ENCODE peak calls at places on chromosomes 13 and 19, in eight cellular contexts. C is A549, B is IMR-90, U is HCT116, O is HepG2, K is heart left ventricle, A is right lobe of liver, P is body of pancreas. X is an unnamed sample.
A peak's percentile ranks its signal among the peaks of the same experiment; 100 is the strongest.

GRCh38 chr19:11678504-11678903 is 60.2 kb downstream of the ZNF823 start:
- ATAC-seq in C (no peak), B (no peak), U (no peak), O (no peak), K (no peak), A (no peak), P (no peak), X (no peak)

GRCh38 chr13:102011539-102011938 is 390.3 kb downstream of the FGF14 start:
- ATAC-seq in C (no peak), B (no peak), U (no peak), O (no peak), K (peak; percentile 44), A (no peak), P (no peak), X (no peak)

GRCh38 chr19:7304200-7304599 is 10.0 kb upstream of the INSR start:
- ATAC-seq in C (no peak), B (no peak), U (no peak), O (no peak), K (peak; percentile 55), A (peak; percentile 44), P (no peak), X (no peak)

GRCh38 chr19:41325640-41325946 is 15.6 kb downstream of the CCDC97 start:
- ATAC-seq in C (no peak), B (no peak), U (no peak), O (no peak), K (no peak), A (no peak), P (no peak), X (no peak)

GRCh38 chr13:102117175-102117830 is 284.5 kb downstream of the FGF14 start:
- ATAC-seq in C (no peak), B (no peak), U (no peak), O (no peak), K (no peak), A (no peak), P (no peak), X (no peak)

GRCh38 chr13:110913911-110914292 is 967 bp downstream of the ANKRD10 start:
- ATAC-seq in C (peak; percentile 3), B (no peak), U (no peak), O (no peak), K (no peak), A (peak; percentile 5), P (no peak), X (peak; percentile 1)

GRCh38 chr19:18049390-18049789 is 37.3 kb downstream of the IL12RB1 start:
- ATAC-seq in C (no peak), B (no peak), U (no peak), O (no peak), K (peak; percentile 97), A (peak; percentile 82), P (peak; percentile 70), X (peak; percentile 91)

GRCh38 chr13:90534617-90535340 is 812.7 kb upstream of the MIR17HG start:
- ATAC-seq in C (no peak), B (no peak), U (no peak), O (no peak), K (peak; percentile 88), A (no peak), P (no peak), X (no peak)

GRCh38 chr19:1138121-1138520 is 34.3 kb downstream of the GPX4 start:
- ATAC-seq in C (no peak), B (no peak), U (no peak), O (no peak), K (no peak), A (no peak), P (no peak), X (no peak)

GRCh38 chr13:33794576-33794975 is 23.4 kb upstream of the RFC3 start:
- ATAC-seq in C (no peak), B (no peak), U (no peak), O (no peak), K (peak; percentile 34), A (no peak), P (no peak), X (no peak)

GRCh38 chr13:80123945-80124344 is 217.0 kb downstream of the SPRY2 start:
- ATAC-seq in C (no peak), B (no peak), U (no peak), O (no peak), K (no peak), A (peak; percentile 91), P (no peak), X (no peak)

GRCh38 chr13:110369400-110369799 is 62.3 kb downstream of the COL4A2 start:
- ATAC-seq in C (no peak), B (no peak), U (no peak), O (no peak), K (no peak), A (no peak), P (no peak), X (no peak)

GRCh38 chr13:44302948-44303575 is 70.6 kb upstream of the SERP2 start:
- ATAC-seq in C (no peak), B (no peak), U (no peak), O (no peak), K (no peak), A (no peak), P (no peak), X (no peak)

GRCh38 chr19:47560999-47561398 is 11.9 kb downstream of the ZNF541 start:
- ATAC-seq in C (peak; percentile 30), B (no peak), U (no peak), O (no peak), K (no peak), A (no peak), P (no peak), X (no peak)

GRCh38 chr19:38729653-38730469 is 14.4 kb downstream of the CAPN12 start:
- ATAC-seq in C (peak; percentile 71), B (peak; percentile 60), U (peak; percentile 74), O (peak; percentile 72), K (peak; percentile 47), A (peak; percentile 55), P (peak; percentile 29), X (peak; percentile 59)

GRCh38 chr13:73521291-73521626 is 462.5 kb downstream of the KLF5 start:
- ATAC-seq in C (no peak), B (no peak), U (no peak), O (no peak), K (no peak), A (peak; percentile 38), P (no peak), X (no peak)

GRCh38 chr13:46006688-46007452 is 45.7 kb downstream of the ZC3H13 start:
- ATAC-seq in C (no peak), B (no peak), U (no peak), O (no peak), K (no peak), A (no peak), P (no peak), X (no peak)

GRCh38 chr13:77800219-77800618 is 102.7 kb downstream of the SLAIN1 start:
- ATAC-seq in C (no peak), B (no peak), U (no peak), O (no peak), K (no peak), A (no peak), P (no peak), X (no peak)

GRCh38 chr13:33537691-33538090 is 252.1 kb upstream of the STARD13 start:
- ATAC-seq in C (no peak), B (no peak), U (no peak), O (no peak), K (no peak), A (no peak), P (no peak), X (no peak)

GRCh38 chr19:9037415-9038062 is 27.3 kb upstream of the MUC16 start:
- ATAC-seq in C (no peak), B (no peak), U (no peak), O (no peak), K (no peak), A (no peak), P (no peak), X (no peak)

DNA sequence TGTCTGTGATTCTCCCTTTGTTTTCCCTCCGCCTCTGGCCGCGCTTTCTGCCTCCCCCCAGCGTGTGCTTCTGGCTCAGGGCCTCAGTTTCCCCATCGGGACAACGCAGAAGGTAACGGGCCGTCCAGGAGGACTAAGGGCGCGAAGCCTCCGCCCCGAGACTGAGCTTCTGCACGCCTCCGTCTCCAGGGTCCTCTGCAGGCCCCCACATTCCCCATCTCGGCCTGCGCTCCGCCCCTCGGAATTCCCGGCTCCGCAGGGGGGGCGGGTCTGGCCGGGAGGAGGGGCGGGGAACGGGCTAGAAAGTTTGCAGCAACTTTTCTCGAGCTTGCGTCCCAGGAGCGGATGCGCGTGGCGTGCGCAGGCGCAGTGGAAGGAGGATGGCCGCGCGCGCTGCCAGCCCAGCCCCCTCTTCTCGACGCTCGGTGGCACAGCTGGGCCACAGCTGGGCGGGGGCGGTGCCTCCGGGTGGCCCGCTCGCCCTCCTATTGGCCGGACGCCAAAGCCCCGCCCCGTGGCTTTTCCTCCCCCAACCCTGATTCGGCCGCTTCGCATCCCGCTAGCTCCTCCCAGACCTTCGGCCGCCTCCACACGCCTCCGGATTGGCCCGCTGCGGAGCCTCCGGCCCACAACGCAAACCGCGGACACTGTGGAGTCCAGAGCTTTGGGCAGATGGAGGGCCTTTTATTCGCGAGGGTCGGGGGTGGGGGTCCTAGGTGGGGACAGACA is at the start of gene SIX5:
- ATAC-seq in C (peak; percentile 79), B (peak; percentile 56), U (peak; percentile 65), O (peak; percentile 68), K (peak; percentile 66), A (peak; percentile 68), P (peak; percentile 63), X (peak; percentile 72)
- TF ChIP-seq POLR2A in C (peak; percentile 96), B (peak; percentile 62), U (peak; percentile 64), O (peak; percentile 97), K (peak; percentile 89), A (peak; percentile 78), P (peak; percentile 92), X (peak; percentile 91)

DNA sequence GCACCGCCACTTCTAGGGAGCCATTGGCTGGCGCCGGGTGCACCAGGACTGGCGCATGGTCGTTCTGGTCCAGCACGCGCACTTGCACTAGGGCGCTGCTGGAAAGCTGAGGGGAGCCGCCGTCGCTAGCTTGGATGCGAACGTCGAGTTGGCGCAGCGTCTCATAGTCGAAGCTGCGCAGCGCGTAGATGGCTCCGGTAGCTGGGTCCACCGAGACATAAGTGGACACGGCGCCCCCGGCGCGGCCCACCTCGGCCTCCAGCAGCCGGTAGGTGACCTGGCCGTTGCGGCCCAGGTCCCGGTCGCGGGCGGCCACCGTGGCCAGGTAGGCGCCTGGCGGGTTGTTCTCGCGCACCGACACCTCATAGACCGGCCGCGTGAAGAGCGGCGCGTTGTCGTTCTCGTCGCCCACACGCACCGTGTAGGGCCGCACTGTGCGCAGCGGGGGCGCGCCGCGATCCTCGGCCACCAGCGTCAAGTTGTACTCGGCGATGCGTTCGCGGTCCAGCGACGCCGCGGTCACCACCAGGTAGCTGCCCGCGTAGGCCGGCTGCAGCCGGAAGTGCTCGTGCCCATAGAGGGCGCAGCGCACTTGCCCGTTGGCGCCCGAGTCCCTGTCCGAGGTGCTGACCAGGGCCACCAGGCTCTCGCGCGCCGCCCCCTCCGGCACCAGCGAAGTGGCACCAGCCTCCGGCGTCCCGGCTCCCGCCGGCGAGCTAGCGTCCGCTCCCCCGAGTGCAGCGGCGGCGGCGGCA is 1.7 kb downstream of the PCDH8 start:
- ATAC-seq in C (no peak), B (no peak), U (no peak), O (no peak), K (peak; percentile 57), A (peak; percentile 30), P (peak; percentile 38), X (no peak)
- TF ChIP-seq CTCF in C (no peak), B (peak; percentile 36), U (no peak), O (no peak), K (peak; percentile 57), A (no peak), P (peak; percentile 11), X (no peak)

GRCh38 chr19:2288743-2289713 is 7.1 kb upstream of the PEAK3 start:
- ATAC-seq in C (no peak), B (no peak), U (peak; percentile 23), O (peak; percentile 19), K (no peak), A (peak; percentile 8), P (no peak), X (no peak)
- TF ChIP-seq POLR2A in C (no peak), B (no peak), U (no peak), O (no peak), K (no peak), A (no peak), P (no peak), X (no peak)

GRCh38 chr13:96053003-96053703 is at the start of gene UGGT2:
- ATAC-seq in C (peak; percentile 99), B (peak; percentile 99), U (peak; percentile 95), O (peak; percentile 99), K (peak; percentile 100), A (peak; percentile 100), P (peak; percentile 99), X (peak; percentile 99)
- TF ChIP-seq CTCF in C (no peak), B (no peak), U (no peak), O (peak; percentile 33), K (no peak), A (no peak), P (no peak), X (peak; percentile 10)

X was measured in gastroesophageal sphincter.